ENCODE peak calls at places on chromosomes 1 and 21, in six cellular contexts. Z, I, L, Y, J and K are unnamed samples.

GRCh38 chr1:13735168-13735930 is 35.4 kb downstream of the PRDM2 start:
- DNase-seq in I (no peak), Y (no peak), J (no peak), L (no peak), Z (no peak), K (no peak)

GRCh38 chr1:229368347-229368746 is 25.5 kb upstream of the CCSAP start:
- DNase-seq in J (no peak), Y (no peak), L (peak), Z (no peak), I (no peak), K (no peak)

GRCh38 chr1:164977561-164977960 is 379.0 kb downstream of the LMX1A start:
- DNase-seq in L (no peak), Y (no peak), I (no peak), Z (no peak), J (no peak), K (no peak)

GRCh38 chr1:171756856-171757255 is 15.0 kb upstream of the VAMP4 start:
- DNase-seq in I (no peak), J (no peak), L (no peak), Z (no peak), Y (no peak), K (no peak)

GRCh38 chr1:229381234-229381633 is 38.4 kb upstream of the CCSAP start:
- DNase-seq in I (no peak), Y (no peak), J (no peak), Z (no peak), L (peak), K (peak)

GRCh38 chr1:156860113-156860638 is 489 bp upstream of the NTRK1 start:
- DNase-seq in I (peak), L (peak), J (peak), Y (peak), Z (peak), K (peak)

GRCh38 chr1:153610334-153611023 is 2.5 kb downstream of the S100A16 start:
- DNase-seq in Y (peak), Z (no peak), J (no peak), I (peak), L (no peak), K (peak)

GRCh38 chr1:68230901-68231626 is 1.3 kb downstream of the WLS start:
- DNase-seq in Y (no peak), L (no peak), I (no peak), Z (no peak), J (peak), K (no peak)

GRCh38 chr1:164184273-164184672 is 374.7 kb upstream of the PBX1 start:
- DNase-seq in Y (no peak), J (no peak), L (no peak), Z (no peak), I (no peak), K (no peak)

GRCh38 chr1:62946516-62946915 is 162.6 kb downstream of the ATG4C start:
- DNase-seq in J (no peak), I (no peak), Z (no peak), L (no peak), Y (no peak), K (no peak)

GRCh38 chr1:42170779-42171621 is 6.5 kb upstream of the GUCA2A start:
- DNase-seq in Y (no peak), I (no peak), J (no peak), L (no peak), Z (no peak), K (no peak)

GRCh38 chr1:114108741-114109255 is 44.9 kb downstream of the SYT6 start:
- DNase-seq in L (no peak), J (peak), Y (no peak), I (no peak), Z (no peak), K (no peak)

GRCh38 chr1:44413740-44414139 is 8.7 kb downstream of the RNF220 start:
- DNase-seq in Y (no peak), Z (no peak), L (no peak), J (no peak), I (no peak), K (no peak)

GRCh38 chr1:168430348-168430747 is 113.4 kb downstream of the XCL2 start:
- DNase-seq in I (no peak), L (no peak), J (no peak), Y (no peak), Z (no peak), K (no peak)

GRCh38 chr21:29725025-29725736 is 214.6 kb downstream of the GRIK1 start:
- DNase-seq in I (no peak), L (no peak), Z (no peak), J (no peak), Y (no peak), K (no peak)

GRCh38 chr1:206809504-206810084 is 37.3 kb upstream of the IL10 start:
- DNase-seq in I (peak), J (no peak), Y (peak), Z (peak), L (no peak), K (no peak)

GRCh38 chr1:109598655-109599054 is 20.8 kb downstream of the GNAT2 start:
- DNase-seq in Z (no peak), L (no peak), J (peak), Y (no peak), I (no peak), K (no peak)

GRCh38 chr1:155392898-155393411 is 72.3 kb downstream of the RUSC1 start:
- DNase-seq in Y (peak), L (no peak), I (no peak), Z (no peak), J (no peak), K (no peak)

GRCh38 chr1:231684333-231685244 is 58.0 kb downstream of the DISC1 start:
- DNase-seq in L (no peak), I (no peak), Z (no peak), J (no peak), Y (peak), K (no peak)

GRCh38 chr21:33127154-33127893 is 57.4 kb downstream of the OLIG1 start:
- DNase-seq in J (peak), Y (peak), L (peak), Z (peak), I (peak), K (peak)

GRCh38 chr1:166114419-166114818 is 52.4 kb downstream of the FAM78B start:
- DNase-seq in J (no peak), Z (no peak), I (no peak), L (no peak), Y (no peak), K (no peak)

GRCh38 chr1:182229907-182230522 is 161.6 kb downstream of the GLUL start:
- DNase-seq in I (no peak), J (peak), Z (no peak), L (no peak), Y (no peak), K (no peak)

GRCh38 chr1:245986404-245987221 is 520.5 kb downstream of the SMYD3 start:
- DNase-seq in I (peak), Z (peak), Y (peak), L (no peak), J (no peak), K (peak)

GRCh38 chr1:20885121-20885520 is 98.0 kb upstream of the HP1BP3 start:
- DNase-seq in I (no peak), Z (no peak), Y (peak), J (no peak), L (no peak), K (no peak)
- TF ChIP-seq RAD21 in I (no peak), Z (no peak), Y (no peak), J (no peak), L (no peak), K (no peak)

DNA sequence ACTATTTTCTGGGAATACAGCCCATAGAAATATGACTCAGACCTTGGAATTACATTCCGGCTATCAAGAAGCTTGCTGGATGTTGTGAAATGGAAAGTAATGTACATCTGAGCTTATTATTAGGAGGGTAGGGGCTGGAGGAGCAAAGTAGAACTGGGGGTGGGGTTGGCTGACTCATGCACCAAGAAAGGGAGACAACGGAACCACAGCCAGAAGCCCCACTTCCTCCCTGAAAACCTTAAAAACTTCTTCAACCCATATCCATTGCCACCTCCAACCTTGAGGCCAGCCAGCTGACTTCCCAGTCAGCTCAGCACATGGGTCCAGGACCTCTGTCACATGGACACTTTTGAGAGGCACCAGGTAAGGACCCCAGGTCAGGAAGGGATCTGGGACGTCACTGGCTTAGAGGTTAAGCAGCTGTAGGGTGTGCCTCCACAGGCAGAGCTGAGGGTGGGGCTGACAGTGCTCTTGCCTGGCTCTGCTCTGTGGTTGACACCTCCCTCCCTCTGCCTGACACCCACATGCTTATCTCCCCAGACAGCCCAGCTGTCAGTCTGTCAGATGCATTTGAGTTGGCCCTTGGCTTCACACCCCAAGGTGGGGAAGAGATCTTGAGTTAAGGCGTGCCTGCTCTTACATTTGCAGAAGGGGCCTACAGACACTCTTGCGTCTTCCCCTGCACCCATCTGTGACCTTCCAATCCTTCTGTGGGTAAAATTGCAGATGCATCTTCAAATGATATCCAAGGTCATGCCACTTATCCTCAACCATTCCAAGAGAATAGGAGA is 5.7 kb upstream of the ZNF683 start:
- DNase-seq in L (no peak), I (peak), Y (peak), Z (no peak), J (no peak), K (peak)
- TF ChIP-seq RAD21 in L (no peak), I (no peak), Y (no peak), Z (no peak), J (no peak), K (peak)

GRCh38 chr1:8063298-8064068 is 37.4 kb upstream of the ERRFI1 start:
- DNase-seq in Y (no peak), L (no peak), I (no peak), J (no peak), Z (no peak), K (peak)
- TF ChIP-seq RAD21 in Y (no peak), L (no peak), I (no peak), J (no peak), Z (no peak), K (no peak)

DNA sequence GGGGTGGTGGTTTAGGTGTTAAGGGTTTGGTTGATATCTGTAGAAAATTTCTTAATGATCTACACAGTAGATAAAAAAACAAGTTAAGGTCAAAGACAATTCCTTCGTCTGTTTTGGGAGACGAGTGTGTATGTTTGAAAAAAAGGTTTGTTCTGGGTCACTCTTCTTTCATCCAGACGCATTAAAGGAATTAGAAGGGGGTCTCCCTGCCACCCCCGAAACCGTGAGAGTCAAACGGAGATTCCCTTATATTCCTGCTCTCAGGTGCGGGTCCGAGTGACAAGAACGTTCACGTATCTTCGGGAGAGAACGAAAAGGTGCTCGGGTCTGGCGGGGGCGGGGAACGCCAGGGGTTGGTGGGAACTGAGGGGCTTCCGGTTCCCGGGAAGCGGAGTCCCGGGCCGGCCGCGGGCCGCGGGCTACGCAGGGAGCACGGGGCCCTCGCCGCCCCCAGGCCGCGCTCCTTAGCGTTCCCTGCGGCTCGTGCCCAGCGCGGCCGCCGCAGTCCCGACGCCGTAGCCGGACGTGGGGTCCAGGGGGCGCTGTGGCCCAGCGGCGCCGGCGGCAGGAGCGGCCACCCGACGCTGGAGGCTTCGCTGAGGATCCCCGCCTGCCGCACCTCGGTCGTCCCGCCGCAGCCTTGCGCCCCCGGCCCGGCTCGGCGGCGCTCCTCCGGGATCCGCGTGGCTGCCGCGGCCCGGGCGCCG is at the start of gene ZFYVE9:
- DNase-seq in J (peak), Z (no peak), L (peak), I (peak), Y (peak), K (peak)
- TF ChIP-seq RAD21 in J (peak), Z (peak), L (peak), I (peak), Y (peak), K (peak)

GRCh38 chr1:50996083-50996482 is 26.0 kb downstream of the CDKN2C start:
- DNase-seq in I (no peak), L (no peak), J (no peak), Y (no peak), Z (no peak), K (no peak)
- TF ChIP-seq RAD21 in I (no peak), L (no peak), J (no peak), Y (no peak), Z (no peak), K (no peak)

GRCh38 chr1:10691740-10692125 is 104.7 kb downstream of the CASZ1 start:
- DNase-seq in J (no peak), I (no peak), L (no peak), Z (no peak), Y (no peak), K (no peak)

GRCh38 chr1:10693152-10693496 is 103.3 kb downstream of the CASZ1 start:
- DNase-seq in I (no peak), L (no peak), Y (no peak), Z (no peak), J (no peak), K (no peak)

GRCh38 chr1:10693497-10694273 is 102.8 kb downstream of the CASZ1 start:
- DNase-seq in Z (no peak), I (no peak), L (peak), Y (no peak), J (peak), K (peak)

GRCh38 chr1:10691075-10691739 is 105.2 kb downstream of the CASZ1 start:
- DNase-seq in J (no peak), Y (no peak), L (no peak), I (no peak), Z (no peak), K (no peak)

DNA sequence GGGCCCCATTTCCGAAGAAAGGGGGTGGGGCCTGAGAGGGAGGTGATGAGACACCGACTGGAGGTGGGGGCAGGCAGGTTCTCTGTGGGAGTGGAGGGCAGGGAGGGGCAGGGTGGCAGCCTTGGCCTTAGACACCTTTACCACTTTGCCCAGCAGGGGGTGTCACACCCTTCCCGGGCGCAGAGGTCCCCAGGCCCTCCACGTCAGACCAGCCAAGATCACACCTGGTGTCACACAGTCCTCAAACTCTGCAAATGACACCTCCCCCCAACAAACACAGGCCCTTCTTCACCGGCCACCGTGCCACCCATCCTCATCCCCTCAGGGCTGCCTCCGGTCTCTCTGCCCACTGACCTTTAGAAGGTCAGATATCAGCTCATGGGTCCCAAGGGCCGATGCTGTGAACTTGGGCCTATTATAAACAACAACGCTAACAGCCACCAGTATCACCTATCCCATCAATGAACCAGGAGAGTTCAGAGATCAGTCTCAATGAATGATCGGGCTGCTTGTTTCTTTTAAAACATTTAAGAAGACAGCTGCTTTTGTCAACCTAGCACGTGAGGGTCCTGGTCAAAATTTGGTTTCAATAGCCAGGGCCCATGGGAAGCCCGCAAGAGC is 103.9 kb downstream of the CASZ1 start:
- DNase-seq in J (peak), L (no peak), Z (peak), Y (no peak), I (peak), K (peak)
- TF ChIP-seq RAD21 in J (peak), L (peak), Z (peak), Y (no peak), I (peak), K (peak)

GRCh38 chr1:54459140-54459539 is 52.9 kb upstream of the SSBP3 start:
- DNase-seq in J (peak), Z (no peak), Y (no peak), I (no peak), L (no peak), K (no peak)

GRCh38 chr1:54453089-54453488 is 46.9 kb upstream of the SSBP3 start:
- DNase-seq in I (no peak), L (no peak), Y (no peak), Z (no peak), J (no peak), K (no peak)

GRCh38 chr1:54456921-54457529 is 50.8 kb upstream of the SSBP3 start:
- DNase-seq in L (no peak), J (no peak), Z (no peak), Y (no peak), I (no peak), K (no peak)

GRCh38 chr1:54453509-54453908 is 47.3 kb upstream of the SSBP3 start:
- DNase-seq in I (no peak), J (no peak), Y (no peak), L (no peak), Z (no peak), K (no peak)
- TF ChIP-seq RAD21 in I (no peak), J (no peak), Y (no peak), L (no peak), Z (no peak), K (no peak)